ENCODE peak calls at places on chromosomes 2 and 18, in six cellular contexts. One of them, this sample, is unnamed. For H3K27me3 and H3K4me1, the result is how much of the 10 kb centered on the place peaks cover.

GRCh38 chr2:225328192-225328591 is 71.3 kb upstream of the NYAP2 start:
- DNase-seq in CD4-positive, CD25-positive, alpha-beta regulatory T cell: no peak
- DNase-seq in CD8-positive, alpha-beta memory T cell: no peak
- DNase-seq in colonic mucosa: no peak
- DNase-seq in left lung: no peak
- DNase-seq in transverse colon: no peak
- DNase-seq in this sample: no peak

GRCh38 chr18:63162271-63163014 is 157.1 kb downstream of the BCL2 start:
- DNase-seq in CD4-positive, CD25-positive, alpha-beta regulatory T cell: peak
- DNase-seq in CD8-positive, alpha-beta memory T cell: no peak
- DNase-seq in colonic mucosa: no peak
- DNase-seq in left lung: no peak
- DNase-seq in transverse colon: peak
- DNase-seq in this sample: no peak

GRCh38 chr2:16084274-16084673 is 143.9 kb downstream of the MYCN start:
- DNase-seq in CD4-positive, CD25-positive, alpha-beta regulatory T cell: no peak
- DNase-seq in CD8-positive, alpha-beta memory T cell: no peak
- DNase-seq in colonic mucosa: no peak
- DNase-seq in left lung: no peak
- DNase-seq in transverse colon: no peak
- DNase-seq in this sample: no peak

GRCh38 chr2:182924311-182924710 is 57.9 kb upstream of the FRZB start:
- DNase-seq in CD4-positive, CD25-positive, alpha-beta regulatory T cell: no peak
- DNase-seq in CD8-positive, alpha-beta memory T cell: no peak
- DNase-seq in colonic mucosa: no peak
- DNase-seq in left lung: no peak
- DNase-seq in transverse colon: no peak
- DNase-seq in this sample: no peak

GRCh38 chr2:221097568-221097915 is 474.6 kb downstream of the EPHA4 start:
- DNase-seq in CD4-positive, CD25-positive, alpha-beta regulatory T cell: no peak
- DNase-seq in CD8-positive, alpha-beta memory T cell: no peak
- DNase-seq in colonic mucosa: no peak
- DNase-seq in left lung: no peak
- DNase-seq in transverse colon: no peak
- DNase-seq in this sample: no peak

GRCh38 chr18:58438161-58438983 is 190.5 kb downstream of the ALPK2 start:
- DNase-seq in CD4-positive, CD25-positive, alpha-beta regulatory T cell: peak
- DNase-seq in CD8-positive, alpha-beta memory T cell: peak
- DNase-seq in colonic mucosa: no peak
- DNase-seq in left lung: no peak
- DNase-seq in transverse colon: no peak
- DNase-seq in this sample: peak

GRCh38 chr2:129467012-129467779 is 512.3 kb upstream of the RAB6C start:
- DNase-seq in CD4-positive, CD25-positive, alpha-beta regulatory T cell: no peak
- DNase-seq in CD8-positive, alpha-beta memory T cell: no peak
- DNase-seq in colonic mucosa: no peak
- DNase-seq in left lung: no peak
- DNase-seq in transverse colon: no peak
- DNase-seq in this sample: no peak

GRCh38 chr2:221482581-221483140 is 89.4 kb downstream of the EPHA4 start:
- DNase-seq in CD4-positive, CD25-positive, alpha-beta regulatory T cell: no peak
- DNase-seq in CD8-positive, alpha-beta memory T cell: no peak
- DNase-seq in colonic mucosa: no peak
- DNase-seq in left lung: no peak
- DNase-seq in transverse colon: no peak
- DNase-seq in this sample: no peak

GRCh38 chr18:27130029-27130428 is 55.1 kb downstream of the CHST9 start:
- DNase-seq in CD4-positive, CD25-positive, alpha-beta regulatory T cell: no peak
- DNase-seq in CD8-positive, alpha-beta memory T cell: no peak
- DNase-seq in colonic mucosa: no peak
- DNase-seq in left lung: no peak
- DNase-seq in transverse colon: no peak
- DNase-seq in this sample: no peak

GRCh38 chr2:173204316-173204715 is 128.7 kb downstream of the MAP3K20 start:
- DNase-seq in CD4-positive, CD25-positive, alpha-beta regulatory T cell: no peak
- DNase-seq in CD8-positive, alpha-beta memory T cell: no peak
- DNase-seq in colonic mucosa: no peak
- DNase-seq in left lung: no peak
- DNase-seq in transverse colon: no peak
- DNase-seq in this sample: no peak

GRCh38 chr2:29723255-29724001 is 198.0 kb downstream of the ALK start:
- DNase-seq in CD4-positive, CD25-positive, alpha-beta regulatory T cell: no peak
- DNase-seq in CD8-positive, alpha-beta memory T cell: no peak
- DNase-seq in colonic mucosa: no peak
- DNase-seq in left lung: no peak
- DNase-seq in transverse colon: peak
- DNase-seq in this sample: no peak

GRCh38 chr2:138395565-138396306 is 105.8 kb upstream of the SPOPL start:
- DNase-seq in CD4-positive, CD25-positive, alpha-beta regulatory T cell: no peak
- DNase-seq in CD8-positive, alpha-beta memory T cell: no peak
- DNase-seq in colonic mucosa: no peak
- DNase-seq in left lung: no peak
- DNase-seq in transverse colon: no peak
- DNase-seq in this sample: no peak

GRCh38 chr18:23020555-23021294 is 87.6 kb downstream of the RBBP8 start:
- DNase-seq in CD4-positive, CD25-positive, alpha-beta regulatory T cell: peak
- DNase-seq in CD8-positive, alpha-beta memory T cell: peak
- DNase-seq in colonic mucosa: no peak
- DNase-seq in left lung: no peak
- DNase-seq in transverse colon: no peak
- DNase-seq in this sample: no peak

GRCh38 chr2:122703676-122704075 is 948.2 kb downstream of the TSN start:
- DNase-seq in CD4-positive, CD25-positive, alpha-beta regulatory T cell: no peak
- DNase-seq in CD8-positive, alpha-beta memory T cell: no peak
- DNase-seq in colonic mucosa: no peak
- DNase-seq in left lung: no peak
- DNase-seq in transverse colon: no peak
- DNase-seq in this sample: no peak

GRCh38 chr2:129877795-129878775 is 101.4 kb upstream of the RAB6C start:
- DNase-seq in CD4-positive, CD25-positive, alpha-beta regulatory T cell: peak
- DNase-seq in CD8-positive, alpha-beta memory T cell: no peak
- DNase-seq in colonic mucosa: peak
- DNase-seq in left lung: no peak
- DNase-seq in transverse colon: no peak
- DNase-seq in this sample: peak

GRCh38 chr2:55168221-55169154 is 63.6 kb downstream of the CLHC1 start:
- DNase-seq in CD4-positive, CD25-positive, alpha-beta regulatory T cell: peak
- DNase-seq in CD8-positive, alpha-beta memory T cell: peak
- DNase-seq in colonic mucosa: peak
- DNase-seq in left lung: no peak
- DNase-seq in transverse colon: peak
- DNase-seq in this sample: peak

GRCh38 chr18:36120297-36120696 is 8.8 kb downstream of the SLC39A6 start:
- DNase-seq in CD4-positive, CD25-positive, alpha-beta regulatory T cell: no peak
- DNase-seq in CD8-positive, alpha-beta memory T cell: no peak
- DNase-seq in colonic mucosa: no peak
- DNase-seq in left lung: no peak
- DNase-seq in transverse colon: no peak
- DNase-seq in this sample: no peak

GRCh38 chr2:84855730-84856129 is 25.2 kb downstream of the TRABD2A start:
- DNase-seq in CD4-positive, CD25-positive, alpha-beta regulatory T cell: no peak
- DNase-seq in CD8-positive, alpha-beta memory T cell: no peak
- DNase-seq in colonic mucosa: no peak
- DNase-seq in left lung: no peak
- DNase-seq in transverse colon: no peak
- DNase-seq in this sample: no peak

GRCh38 chr2:217622664-217623063 is 380.1 kb downstream of the TNS1 start:
- DNase-seq in CD4-positive, CD25-positive, alpha-beta regulatory T cell: no peak
- DNase-seq in CD8-positive, alpha-beta memory T cell: no peak
- DNase-seq in colonic mucosa: no peak
- DNase-seq in left lung: no peak
- DNase-seq in transverse colon: no peak
- DNase-seq in this sample: no peak

GRCh38 chr2:44614940-44615339 is 253.2 kb downstream of the CAMKMT start:
- DNase-seq in CD4-positive, CD25-positive, alpha-beta regulatory T cell: no peak
- DNase-seq in CD8-positive, alpha-beta memory T cell: no peak
- DNase-seq in colonic mucosa: no peak
- DNase-seq in left lung: no peak
- DNase-seq in transverse colon: no peak
- DNase-seq in this sample: no peak

GRCh38 chr2:147543056-147543455 is 301.8 kb upstream of the ACVR2A start:
- DNase-seq in CD4-positive, CD25-positive, alpha-beta regulatory T cell: no peak
- DNase-seq in CD8-positive, alpha-beta memory T cell: no peak
- DNase-seq in colonic mucosa: no peak
- DNase-seq in left lung: no peak
- DNase-seq in transverse colon: no peak
- DNase-seq in this sample: no peak

GRCh38 chr18:69689081-69689759 is 258.5 kb downstream of the CD226 start:
- DNase-seq in CD4-positive, CD25-positive, alpha-beta regulatory T cell: no peak
- DNase-seq in CD8-positive, alpha-beta memory T cell: no peak
- DNase-seq in colonic mucosa: no peak
- DNase-seq in left lung: no peak
- DNase-seq in transverse colon: no peak
- DNase-seq in this sample: no peak

GRCh38 chr2:235230809-235231601 is 262.8 kb upstream of the AGAP1 start:
- DNase-seq in CD4-positive, CD25-positive, alpha-beta regulatory T cell: no peak
- DNase-seq in CD8-positive, alpha-beta memory T cell: no peak
- DNase-seq in colonic mucosa: no peak
- DNase-seq in left lung: no peak
- DNase-seq in transverse colon: no peak
- DNase-seq in this sample: no peak

GRCh38 chr2:27149575-27150405 is 986 bp downstream of the TCF23 start:
- DNase-seq in CD4-positive, CD25-positive, alpha-beta regulatory T cell: no peak
- DNase-seq in CD8-positive, alpha-beta memory T cell: no peak
- DNase-seq in colonic mucosa: no peak
- DNase-seq in left lung: no peak
- DNase-seq in transverse colon: no peak
- DNase-seq in this sample: no peak

GRCh38 chr2:240645346-240646060 is 20.2 kb downstream of the GPR35 start:
- DNase-seq in CD4-positive, CD25-positive, alpha-beta regulatory T cell: no peak
- DNase-seq in CD8-positive, alpha-beta memory T cell: no peak
- DNase-seq in colonic mucosa: no peak
- DNase-seq in left lung: peak
- DNase-seq in transverse colon: no peak
- DNase-seq in this sample: no peak
- H3K27me3 ChIP-seq in CD4-positive, CD25-positive, alpha-beta regulatory T cell: under half
- H3K27me3 ChIP-seq in CD8-positive, alpha-beta memory T cell: under half
- H3K27me3 ChIP-seq in colonic mucosa: under half
- H3K27me3 ChIP-seq in left lung: half or more
- H3K27me3 ChIP-seq in transverse colon: half or more
- H3K27me3 ChIP-seq in this sample: under half

GRCh38 chr2:227701556-227701955 is 16.3 kb downstream of the SLC19A3 start:
- DNase-seq in CD4-positive, CD25-positive, alpha-beta regulatory T cell: no peak
- DNase-seq in CD8-positive, alpha-beta memory T cell: no peak
- DNase-seq in colonic mucosa: no peak
- DNase-seq in left lung: no peak
- DNase-seq in transverse colon: no peak
- DNase-seq in this sample: no peak
- H3K27ac ChIP-seq in CD4-positive, CD25-positive, alpha-beta regulatory T cell: no peak
- H3K27ac ChIP-seq in CD8-positive, alpha-beta memory T cell: no peak
- H3K27ac ChIP-seq in colonic mucosa: no peak
- H3K27ac ChIP-seq in left lung: no peak
- H3K27ac ChIP-seq in transverse colon: no peak
- H3K27ac ChIP-seq in this sample: no peak

GRCh38 chr2:46430413-46430812 is 49.0 kb upstream of the TMEM247 start:
- DNase-seq in CD4-positive, CD25-positive, alpha-beta regulatory T cell: no peak
- DNase-seq in CD8-positive, alpha-beta memory T cell: no peak
- DNase-seq in colonic mucosa: no peak
- DNase-seq in left lung: no peak
- DNase-seq in transverse colon: no peak
- DNase-seq in this sample: no peak

GRCh38 chr2:46431481-46432235 is 47.7 kb upstream of the TMEM247 start:
- DNase-seq in CD4-positive, CD25-positive, alpha-beta regulatory T cell: no peak
- DNase-seq in CD8-positive, alpha-beta memory T cell: no peak
- DNase-seq in colonic mucosa: no peak
- DNase-seq in left lung: no peak
- DNase-seq in transverse colon: no peak
- DNase-seq in this sample: no peak

GRCh38 chr2:46434851-46435273 is 44.5 kb upstream of the TMEM247 start:
- DNase-seq in CD4-positive, CD25-positive, alpha-beta regulatory T cell: no peak
- DNase-seq in CD8-positive, alpha-beta memory T cell: no peak
- DNase-seq in colonic mucosa: no peak
- DNase-seq in left lung: no peak
- DNase-seq in transverse colon: no peak
- DNase-seq in this sample: no peak

GRCh38 chr2:46428911-46429436 is 50.4 kb upstream of the TMEM247 start:
- DNase-seq in CD4-positive, CD25-positive, alpha-beta regulatory T cell: no peak
- DNase-seq in CD8-positive, alpha-beta memory T cell: no peak
- DNase-seq in colonic mucosa: no peak
- DNase-seq in left lung: peak
- DNase-seq in transverse colon: no peak
- DNase-seq in this sample: no peak

DNA sequence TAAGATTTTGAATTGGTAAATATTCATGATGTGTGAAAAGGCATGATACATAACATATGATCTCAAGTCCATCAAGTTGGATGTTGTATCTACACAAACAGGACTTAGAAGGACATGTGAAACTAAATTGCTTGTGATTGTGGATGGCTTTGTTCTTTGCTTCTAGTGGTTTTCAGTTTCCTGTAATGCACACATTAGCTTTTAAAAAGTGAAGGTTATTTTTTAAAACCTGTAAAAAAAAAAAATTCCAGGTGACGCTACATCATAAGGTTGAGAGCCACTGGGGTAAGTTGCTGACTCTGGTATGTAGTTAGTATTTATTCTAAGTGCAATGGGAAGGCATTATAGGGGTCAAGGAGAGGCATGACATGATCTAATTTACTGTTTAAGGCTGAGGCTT is 48.4 kb upstream of the TMEM247 start:
- DNase-seq in CD4-positive, CD25-positive, alpha-beta regulatory T cell: no peak
- DNase-seq in CD8-positive, alpha-beta memory T cell: peak
- DNase-seq in colonic mucosa: no peak
- DNase-seq in left lung: no peak
- DNase-seq in transverse colon: no peak
- DNase-seq in this sample: peak
- H3K4me1 ChIP-seq in CD4-positive, CD25-positive, alpha-beta regulatory T cell: under half
- H3K4me1 ChIP-seq in CD8-positive, alpha-beta memory T cell: under half
- H3K4me1 ChIP-seq in colonic mucosa: under half
- H3K4me1 ChIP-seq in left lung: under half
- H3K4me1 ChIP-seq in transverse colon: under half
- H3K4me1 ChIP-seq in this sample: under half

GRCh38 chr2:38443021-38443541 is 66.0 kb upstream of the ATL2 start:
- DNase-seq in CD4-positive, CD25-positive, alpha-beta regulatory T cell: no peak
- DNase-seq in CD8-positive, alpha-beta memory T cell: no peak
- DNase-seq in colonic mucosa: no peak
- DNase-seq in left lung: no peak
- DNase-seq in transverse colon: no peak
- DNase-seq in this sample: no peak
- H3K27me3 ChIP-seq in CD4-positive, CD25-positive, alpha-beta regulatory T cell: under half
- H3K27me3 ChIP-seq in CD8-positive, alpha-beta memory T cell: under half
- H3K27me3 ChIP-seq in colonic mucosa: under half
- H3K27me3 ChIP-seq in left lung: under half
- H3K27me3 ChIP-seq in transverse colon: under half
- H3K27me3 ChIP-seq in this sample: under half

GRCh38 chr2:96317584-96317997 is 7.5 kb upstream of the ITPRIPL1 start:
- DNase-seq in CD4-positive, CD25-positive, alpha-beta regulatory T cell: no peak
- DNase-seq in CD8-positive, alpha-beta memory T cell: no peak
- DNase-seq in colonic mucosa: no peak
- DNase-seq in left lung: no peak
- DNase-seq in transverse colon: no peak
- DNase-seq in this sample: no peak
- H3K27ac ChIP-seq in CD4-positive, CD25-positive, alpha-beta regulatory T cell: no peak
- H3K27ac ChIP-seq in CD8-positive, alpha-beta memory T cell: no peak
- H3K27ac ChIP-seq in colonic mucosa: no peak
- H3K27ac ChIP-seq in left lung: no peak
- H3K27ac ChIP-seq in transverse colon: no peak
- H3K27ac ChIP-seq in this sample: no peak

GRCh38 chr2:170816499-170817246 is at the start of gene GAD1:
- DNase-seq in CD4-positive, CD25-positive, alpha-beta regulatory T cell: peak
- DNase-seq in CD8-positive, alpha-beta memory T cell: peak
- DNase-seq in colonic mucosa: peak
- DNase-seq in left lung: peak
- DNase-seq in transverse colon: peak
- DNase-seq in this sample: no peak
- H3K4me1 ChIP-seq in CD4-positive, CD25-positive, alpha-beta regulatory T cell: half or more
- H3K4me1 ChIP-seq in CD8-positive, alpha-beta memory T cell: half or more
- H3K4me1 ChIP-seq in colonic mucosa: under half
- H3K4me1 ChIP-seq in left lung: under half
- H3K4me1 ChIP-seq in transverse colon: half or more
- H3K4me1 ChIP-seq in this sample: half or more